ENCODE peak calls at places on chromosomes 11 and 22, in seven cellular contexts. I is neuronal stem cell, J is mesendoderm, V is mesenchymal stem cell, D is H9, K is trophoblast cell, X is H1. C is an unnamed sample.

GRCh38 chr11:74822187-74822586 is 73.5 kb downstream of the RNF169 start:
- DNase-seq in X (no peak), I (no peak), K (no peak), V (peak), D (no peak), J (no peak), C (peak)

GRCh38 chr11:124602751-124603150 is 8.5 kb upstream of the PANX3 start:
- DNase-seq in K (no peak), D (no peak), X (no peak), V (no peak), I (no peak), J (no peak), C (no peak)

GRCh38 chr11:72925656-72926055 is 111.4 kb downstream of the ATG16L2 start:
- DNase-seq in X (no peak), D (no peak), V (no peak), I (no peak), J (no peak), K (no peak), C (no peak)

GRCh38 chr22:35349704-35350538 is 31.0 kb upstream of the HMOX1 start:
- DNase-seq in D (no peak), J (no peak), V (no peak), I (no peak), K (peak), X (no peak), C (peak)

GRCh38 chr11:114298701-114299090 is 2.5 kb downstream of the NNMT start:
- DNase-seq in K (no peak), I (no peak), V (peak), D (no peak), X (no peak), J (no peak), C (no peak)

GRCh38 chr22:17906978-17907730 is 117.2 kb downstream of the MICAL3 start:
- DNase-seq in K (no peak), V (no peak), X (no peak), D (no peak), I (no peak), J (no peak), C (no peak)

GRCh38 chr22:49855491-49855911 is 1.9 kb downstream of the ZBED4 start:
- DNase-seq in V (peak), X (no peak), J (no peak), I (no peak), K (no peak), D (no peak), C (peak)

GRCh38 chr11:69711824-69712801 is 8.3 kb upstream of the FGF19 start:
- DNase-seq in D (no peak), I (no peak), V (no peak), K (no peak), J (no peak), X (no peak), C (no peak)

GRCh38 chr22:27252282-27253049 is 549.1 kb downstream of the MN1 start:
- DNase-seq in V (peak), K (peak), J (no peak), I (no peak), X (no peak), D (no peak), C (peak)

GRCh38 chr11:88818978-88819377 is 246.8 kb downstream of the GRM5 start:
- DNase-seq in D (no peak), V (no peak), K (no peak), J (no peak), I (no peak), X (no peak), C (no peak)

GRCh38 chr11:70226967-70227366 is 23.9 kb downstream of the FADD start:
- DNase-seq in D (peak), V (no peak), K (peak), I (no peak), J (peak), X (peak), C (no peak)

GRCh38 chr11:69588270-69588669 is 52.7 kb upstream of the CCND1 start:
- DNase-seq in I (no peak), K (peak), J (no peak), X (no peak), V (peak), D (no peak), C (peak)

GRCh38 chr11:108206969-108207682 is 15.3 kb downstream of the NPAT start:
- DNase-seq in K (no peak), V (no peak), J (no peak), X (no peak), I (no peak), D (no peak), C (no peak)

GRCh38 chr11:130003717-130004001 is 1.0 kb upstream of the PRDM10 start:
- DNase-seq in V (no peak), K (no peak), I (no peak), D (no peak), J (no peak), X (no peak), C (no peak)

GRCh38 chr11:7261578-7261977 is 9.9 kb downstream of the SYT9 start:
- DNase-seq in D (no peak), V (no peak), X (no peak), J (no peak), K (no peak), I (no peak), C (no peak)

GRCh38 chr22:30251661-30252226 is 5.2 kb upstream of the LIF start:
- DNase-seq in I (no peak), J (no peak), V (peak), K (no peak), D (no peak), X (no peak), C (peak)

GRCh38 chr22:45246060-45246985 is 5.6 kb upstream of the KIAA0930 start:
- DNase-seq in J (peak), I (no peak), D (no peak), X (no peak), K (peak), V (peak), C (peak)

GRCh38 chr11:44269369-44270351 is 40.3 kb downstream of the ALX4 start:
- DNase-seq in D (no peak), J (no peak), I (no peak), X (no peak), V (no peak), K (no peak), C (peak)

GRCh38 chr22:43474161-43475101 is 62.6 kb downstream of the MPPED1 start:
- DNase-seq in D (no peak), I (no peak), V (peak), K (no peak), X (no peak), J (no peak), C (no peak)

GRCh38 chr22:22022255-22022840 is 39.8 kb upstream of the TOP3B start:
- DNase-seq in J (no peak), D (no peak), V (no peak), K (no peak), X (no peak), I (no peak), C (no peak)

GRCh38 chr22:18057568-18058209 is 20.1 kb upstream of the PEX26 start:
- DNase-seq in K (peak), J (no peak), I (no peak), X (no peak), D (no peak), V (peak), C (peak)

GRCh38 chr11:101323997-101324396 is 194.4 kb upstream of the PGR start:
- DNase-seq in J (peak), D (peak), I (peak), K (no peak), V (no peak), X (no peak), C (no peak)

GRCh38 chr11:108703916-108704315 is 39.0 kb downstream of the DDX10 start:
- DNase-seq in V (no peak), D (no peak), J (no peak), I (no peak), X (no peak), K (no peak), C (no peak)

GRCh38 chr11:126357055-126357962 is 1.8 kb downstream of the ST3GAL4 start:
- DNase-seq in K (no peak), D (no peak), V (no peak), J (no peak), I (no peak), X (no peak), C (no peak)

GRCh38 chr11:12743834-12744449 is 69.7 kb downstream of the TEAD1 start:
- DNase-seq in J (no peak), D (no peak), X (no peak), V (no peak), I (no peak), K (no peak), C (no peak)

GRCh38 chr22:42528591-42529307 is 9.2 kb upstream of the RRP7A start:
- DNase-seq in V (no peak), X (no peak), I (no peak), K (no peak), J (no peak), D (no peak), C (no peak)

GRCh38 chr22:40414838-40415505 is 44.6 kb downstream of the SGSM3 start:
- DNase-seq in X (no peak), D (no peak), I (no peak), K (no peak), V (no peak), J (no peak), C (no peak)

GRCh38 chr22:19851291-19852176 is 3.1 kb downstream of the GNB1L start:
- DNase-seq in X (no peak), J (no peak), V (no peak), D (no peak), K (no peak), I (no peak), C (no peak)

GRCh38 chr11:85939099-85940015 is 84.2 kb downstream of the CCDC83 start:
- DNase-seq in V (no peak), D (no peak), X (no peak), J (no peak), I (no peak), K (no peak), C (no peak)

GRCh38 chr22:40156001-40156516 is 21.7 kb upstream of the TNRC6B start:
- DNase-seq in X (peak), J (peak), I (no peak), D (peak), K (peak), V (peak), C (peak)

GRCh38 chr11:130675456-130675855 is 227.0 kb downstream of the ADAMTS15 start:
- DNase-seq in K (no peak), J (no peak), V (peak), X (no peak), I (no peak), D (no peak), C (peak)

GRCh38 chr11:106463154-106463553 is 385.7 kb downstream of the AASDHPPT start:
- DNase-seq in J (peak), X (no peak), K (no peak), V (no peak), I (no peak), D (no peak), C (no peak)

GRCh38 chr11:16933756-16934603 is 80.2 kb downstream of the PLEKHA7 start:
- DNase-seq in X (no peak), J (peak), K (no peak), V (peak), I (no peak), D (no peak), C (no peak)

GRCh38 chr22:36367066-36367465 is 20.7 kb downstream of the MYH9 start:
- DNase-seq in J (no peak), D (no peak), K (no peak), V (no peak), X (no peak), I (no peak), C (no peak)

GRCh38 chr22:36363378-36363931 is 24.3 kb downstream of the MYH9 start:
- DNase-seq in J (no peak), V (no peak), D (no peak), I (no peak), X (no peak), K (no peak), C (no peak)

GRCh38 chr22:36366291-36366708 is 21.5 kb downstream of the MYH9 start:
- DNase-seq in V (peak), J (peak), D (no peak), K (no peak), X (no peak), I (no peak), C (peak)

GRCh38 chr22:36364255-36365019 is 23.3 kb downstream of the MYH9 start:
- DNase-seq in K (no peak), J (no peak), V (peak), X (no peak), D (no peak), I (no peak), C (no peak)

DNA sequence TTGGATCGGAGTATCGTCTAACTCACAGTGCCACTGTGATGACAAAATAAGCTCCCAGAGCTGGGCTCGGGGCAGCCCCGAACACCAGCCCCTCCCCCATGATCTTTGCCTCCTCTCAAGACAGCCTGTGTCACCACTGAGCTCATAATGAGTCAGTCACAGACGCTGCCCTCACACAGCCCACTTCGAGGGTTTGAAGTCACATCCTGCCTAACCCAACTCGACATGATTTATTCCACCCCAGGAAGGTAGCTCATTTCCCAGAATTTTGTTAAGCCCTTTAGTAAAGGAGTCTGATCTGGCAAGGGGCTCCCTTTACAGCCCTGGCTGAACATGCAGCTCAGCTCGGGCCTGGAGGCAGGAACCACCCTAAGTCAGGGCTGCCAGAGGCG is 22.8 kb downstream of the MYH9 start:
- DNase-seq in J (peak), X (no peak), K (peak), D (no peak), V (peak), I (no peak), C (peak)
- H4K8ac ChIP-seq in J (no peak), X (no peak), K (no peak), D (no peak), V (no peak), I (no peak), C (peak)

GRCh38 chr11:102364991-102365390 is 18.0 kb downstream of the BIRC2 start:
- DNase-seq in V (no peak), X (no peak), I (no peak), J (no peak), D (no peak), K (no peak), C (no peak)

GRCh38 chr11:102357116-102357515 is 10.1 kb downstream of the BIRC2 start:
- DNase-seq in X (no peak), K (no peak), J (no peak), V (no peak), I (no peak), D (no peak), C (no peak)

GRCh38 chr11:102360681-102361080 is 13.7 kb downstream of the BIRC2 start:
- DNase-seq in D (no peak), V (no peak), J (no peak), I (no peak), K (no peak), X (no peak), C (no peak)

GRCh38 chr11:102359372-102359771 is 12.4 kb downstream of the BIRC2 start:
- DNase-seq in I (no peak), V (no peak), X (no peak), J (no peak), D (no peak), K (no peak), C (no peak)

GRCh38 chr11:102361100-102362021 is 14.3 kb downstream of the BIRC2 start:
- DNase-seq in J (no peak), X (no peak), K (no peak), V (peak), D (no peak), I (no peak), C (peak)
- H4K8ac ChIP-seq in J (no peak), X (no peak), K (no peak), V (no peak), D (no peak), I (no peak), C (no peak)

GRCh38 chr11:57200937-57201336 is 19.2 kb downstream of the LRRC55 start:
- DNase-seq in K (no peak), D (no peak), I (no peak), J (no peak), V (no peak), X (no peak), C (no peak)

GRCh38 chr11:57203882-57204281 is 22.1 kb downstream of the LRRC55 start:
- DNase-seq in K (no peak), D (no peak), I (no peak), V (no peak), X (no peak), J (no peak), C (no peak)

GRCh38 chr11:57202282-57202681 is 20.5 kb downstream of the LRRC55 start:
- DNase-seq in K (no peak), D (no peak), X (no peak), V (no peak), I (no peak), J (no peak), C (no peak)

GRCh38 chr11:57205046-57205671 is 23.4 kb downstream of the LRRC55 start:
- DNase-seq in X (no peak), J (peak), K (peak), V (no peak), D (peak), I (no peak), C (peak)

DNA sequence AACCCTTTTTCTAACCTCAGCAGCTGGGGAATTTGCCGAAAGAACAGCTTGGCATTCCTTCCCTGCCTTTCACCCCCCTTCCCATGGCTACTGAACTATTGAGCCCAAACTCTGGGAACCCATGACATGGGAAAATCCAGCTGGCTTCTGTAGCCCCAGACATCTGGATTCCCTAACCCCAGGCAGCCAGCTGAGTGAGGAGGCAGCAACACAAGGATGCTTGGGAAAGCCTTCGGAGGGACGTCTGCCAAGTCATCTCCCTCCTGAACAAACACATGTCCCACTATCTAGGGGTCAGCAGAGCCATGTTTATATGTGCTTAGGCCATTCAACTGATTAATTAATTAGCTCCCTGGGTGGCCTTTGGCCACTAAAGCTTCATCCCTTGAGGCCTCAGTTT is 21.6 kb downstream of the LRRC55 start:
- DNase-seq in I (no peak), J (no peak), D (no peak), K (no peak), X (no peak), V (no peak), C (peak)
- H4K8ac ChIP-seq in I (no peak), J (no peak), D (no peak), K (no peak), X (no peak), V (no peak), C (no peak)

GRCh38 chr11:10490398-10491232 is 35.6 kb downstream of the AMPD3 start:
- DNase-seq in X (no peak), I (peak), V (peak), J (peak), K (peak), D (peak), C (peak)
- H4K8ac ChIP-seq in X (no peak), I (no peak), V (peak), J (no peak), K (no peak), D (no peak), C (peak)

GRCh38 chr11:45713573-45713972 is 48.2 kb upstream of the CHST1 start:
- DNase-seq in K (no peak), V (no peak), J (no peak), X (no peak), D (no peak), I (no peak), C (no peak)

GRCh38 chr11:45715398-45715797 is 50.0 kb upstream of the CHST1 start:
- DNase-seq in I (no peak), D (no peak), K (no peak), J (no peak), V (no peak), X (no peak), C (no peak)

GRCh38 chr11:45722144-45722543 is 56.7 kb upstream of the CHST1 start:
- DNase-seq in D (peak), J (peak), X (peak), V (no peak), K (no peak), I (no peak), C (no peak)

GRCh38 chr11:45723421-45723820 is 58.0 kb upstream of the CHST1 start:
- DNase-seq in X (no peak), I (no peak), V (no peak), J (no peak), D (no peak), K (no peak), C (no peak)

GRCh38 chr11:45717526-45717925 is 52.1 kb upstream of the CHST1 start:
- DNase-seq in J (no peak), K (no peak), D (no peak), V (no peak), X (no peak), I (no peak), C (no peak)
- H4K8ac ChIP-seq in J (no peak), K (no peak), D (no peak), V (no peak), X (no peak), I (no peak), C (no peak)

GRCh38 chr11:3231550-3231850 is 717 bp downstream of the MRGPRE start:
- DNase-seq in X (no peak), K (no peak), I (no peak), J (no peak), D (no peak), V (no peak), C (no peak)

GRCh38 chr11:3232956-3233355 is 739 bp upstream of the MRGPRE start:
- DNase-seq in X (no peak), D (no peak), V (no peak), K (no peak), I (no peak), J (no peak), C (no peak)

GRCh38 chr11:3231851-3232744 is at the start of gene MRGPRE:
- DNase-seq in J (no peak), X (no peak), I (no peak), V (no peak), D (peak), K (no peak), C (no peak)

GRCh38 chr11:3229673-3230630 is 2.3 kb downstream of the MRGPRE start:
- DNase-seq in D (no peak), V (no peak), X (no peak), I (no peak), J (no peak), K (no peak), C (no peak)

DNA sequence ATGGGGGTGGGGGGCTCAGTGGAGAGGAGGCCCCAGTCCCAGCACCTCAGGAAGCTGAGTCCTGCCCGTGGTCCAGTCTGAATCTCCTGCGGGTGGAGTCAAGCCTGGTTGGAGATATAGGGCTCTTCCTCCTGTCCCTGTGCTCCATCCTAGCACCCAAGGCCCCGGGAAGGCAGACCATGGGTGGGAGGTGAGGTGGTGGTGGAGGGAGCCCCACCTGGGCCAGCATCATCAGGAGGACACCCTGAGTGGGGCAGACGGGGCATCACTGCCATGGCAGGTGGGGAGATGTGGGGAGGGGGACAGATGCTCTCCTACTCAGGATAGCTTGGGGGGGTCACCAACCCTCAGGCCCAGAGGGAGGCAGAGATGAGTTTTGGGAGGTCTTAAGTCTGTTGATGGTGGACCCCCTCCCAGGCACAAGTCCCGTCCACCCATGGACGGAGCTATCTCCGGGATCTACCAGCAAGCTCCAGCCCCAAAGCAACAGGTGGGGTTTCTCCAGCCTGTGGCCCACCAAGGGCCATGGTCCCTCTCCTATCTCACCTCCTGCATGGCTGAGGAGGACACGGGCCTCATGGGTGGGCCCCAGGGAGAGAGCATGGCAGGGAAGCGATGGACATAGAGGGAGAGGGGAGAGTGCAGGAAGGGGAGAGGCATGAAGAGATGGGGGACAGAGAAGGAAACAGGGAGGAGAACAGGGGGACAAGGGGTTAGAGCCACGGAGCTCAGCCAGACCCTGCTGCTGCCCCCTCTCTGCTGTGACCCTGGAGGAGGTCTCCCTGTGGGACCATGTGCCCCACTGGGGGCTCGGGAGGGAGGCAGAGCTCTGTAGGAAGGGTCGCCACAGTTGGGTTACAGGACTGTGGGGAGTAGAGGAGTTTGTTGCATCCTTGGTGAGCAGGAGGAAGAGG is 1.3 kb downstream of the MRGPRE start:
- DNase-seq in D (no peak), J (no peak), I (no peak), K (no peak), X (no peak), V (no peak), C (no peak)
- H4K8ac ChIP-seq in D (no peak), J (no peak), I (peak), K (no peak), X (no peak), V (no peak), C (no peak)

C was measured in IMR-90.